ENCODE peak calls at places on chromosomes 13 and 19, in seven cellular contexts. U, X, H, P, M, N and F are unnamed samples.

GRCh38 chr19:48290341-48290922 is 20.6 kb downstream of the ZNF114 start:
- DNase-seq in M (no peak), U (no peak), P (peak), H (no peak), X (no peak), N (peak), F (no peak)

GRCh38 chr19:53086949-53087348 is 16.3 kb downstream of the ZNF160 start:
- DNase-seq in P (peak), X (no peak), M (peak), U (no peak), N (peak), H (no peak), F (no peak)

GRCh38 chr13:76980075-76980718 is 11.7 kb upstream of the CLN5 start:
- DNase-seq in H (peak), X (peak), M (peak), P (peak), U (peak), N (peak), F (peak)

GRCh38 chr19:5805465-5806132 is 732 bp downstream of the NRTN start:
- DNase-seq in X (peak), N (peak), M (no peak), U (peak), P (peak), H (peak), F (no peak)

GRCh38 chr19:7857727-7858701 is 16.2 kb downstream of the PRR36 start:
- DNase-seq in X (no peak), U (no peak), N (no peak), H (no peak), P (no peak), M (peak), F (no peak)

GRCh38 chr19:2573916-2574315 is 98.0 kb downstream of the GADD45B start:
- DNase-seq in X (no peak), H (no peak), M (no peak), P (no peak), U (no peak), N (no peak), F (no peak)

GRCh38 chr13:51112771-51113170 is 1.7 kb upstream of the C13orf42 start:
- DNase-seq in H (no peak), M (no peak), X (peak), N (peak), U (no peak), P (no peak), F (no peak)

GRCh38 chr13:110520431-110521295 is 40.9 kb downstream of the RAB20 start:
- DNase-seq in H (peak), M (peak), N (no peak), P (peak), U (no peak), X (no peak), F (no peak)

GRCh38 chr13:25659091-25659502 is 287.3 kb downstream of the ATP8A2 start:
- DNase-seq in M (no peak), X (peak), H (no peak), U (no peak), N (peak), P (no peak), F (no peak)

GRCh38 chr13:113846639-113847318 is 17.1 kb downstream of the GAS6 start:
- DNase-seq in H (peak), U (no peak), M (peak), P (no peak), X (no peak), N (no peak), F (no peak)

GRCh38 chr19:1401138-1401888 is at the start of gene GAMT:
- DNase-seq in M (no peak), U (peak), X (peak), N (no peak), P (peak), H (no peak), F (no peak)

GRCh38 chr13:104408733-104409132 is 1342.5 kb upstream of the SLC10A2 start:
- DNase-seq in M (no peak), U (no peak), H (no peak), X (peak), P (peak), N (peak), F (no peak)

GRCh38 chr13:30376426-30377311 is 45.6 kb upstream of the UBE2L5 start:
- DNase-seq in U (no peak), M (no peak), H (no peak), P (no peak), X (peak), N (peak), F (no peak)

GRCh38 chr13:26280295-26280694 is 26.4 kb downstream of the CDK8 start:
- DNase-seq in U (no peak), M (no peak), X (peak), H (no peak), N (peak), P (peak), F (no peak)

GRCh38 chr13:70959376-70959775 is 851.1 kb upstream of the KLHL1 start:
- DNase-seq in U (no peak), P (no peak), N (peak), H (no peak), X (no peak), M (no peak), F (no peak)

GRCh38 chr13:35457258-35457657 is 19.2 kb downstream of the MAB21L1 start:
- DNase-seq in M (no peak), H (no peak), U (no peak), N (no peak), X (no peak), P (no peak), F (no peak)

GRCh38 chr13:30346789-30347167 is 39.4 kb upstream of the KATNAL1 start:
- DNase-seq in N (no peak), U (no peak), P (no peak), X (no peak), H (no peak), M (no peak), F (no peak)

GRCh38 chr19:844300-844971 is 3.6 kb downstream of the PRTN3 start:
- DNase-seq in H (no peak), N (peak), U (no peak), P (no peak), M (peak), X (no peak), F (no peak)

GRCh38 chr19:49749055-49749716 is 13.9 kb downstream of the TSKS start:
- DNase-seq in M (no peak), P (peak), N (peak), X (peak), U (no peak), H (no peak), F (no peak)

GRCh38 chr13:67052550-67053237 is 177.4 kb downstream of the PCDH9 start:
- DNase-seq in H (no peak), M (no peak), X (no peak), P (no peak), N (no peak), U (no peak), F (no peak)

GRCh38 chr19:1624458-1624857 is 19.2 kb upstream of the UQCR11 start:
- DNase-seq in H (no peak), M (peak), U (peak), X (peak), N (peak), P (peak), F (no peak)

GRCh38 chr19:1089891-1090290 is 5.3 kb downstream of the POLR2E start:
- DNase-seq in P (no peak), N (no peak), H (no peak), M (no peak), X (no peak), U (no peak), F (no peak)

GRCh38 chr19:42469311-42470239 is 26.8 kb upstream of the CXCL17 start:
- DNase-seq in U (no peak), M (no peak), X (no peak), H (no peak), N (no peak), P (no peak), F (no peak)

GRCh38 chr19:23287620-23288019 is 37.4 kb upstream of the ZNF724 start:
- DNase-seq in M (no peak), N (no peak), P (no peak), U (no peak), X (no peak), H (no peak), F (no peak)

GRCh38 chr19:38385804-38386257 is 2.0 kb downstream of the GGN start:
- DNase-seq in H (no peak), N (no peak), X (no peak), P (no peak), U (no peak), M (peak), F (no peak)

GRCh38 chr13:95288899-95289500 is 12.3 kb downstream of the ABCC4 start:
- DNase-seq in H (no peak), X (no peak), M (no peak), U (no peak), N (peak), P (no peak), F (no peak)

GRCh38 chr13:57874530-57874929 is 243.0 kb downstream of the PCDH17 start:
- DNase-seq in X (no peak), M (no peak), H (no peak), U (no peak), N (no peak), P (no peak), F (no peak)

GRCh38 chr13:32211788-32212187 is 103.4 kb downstream of the ZAR1L start:
- DNase-seq in U (no peak), M (no peak), X (no peak), P (peak), H (no peak), N (no peak), F (no peak)

GRCh38 chr13:42272776-42273175 is 824 bp downstream of the AKAP11 start:
- DNase-seq in M (no peak), P (no peak), N (no peak), X (no peak), U (no peak), H (no peak), F (no peak)

GRCh38 chr13:45367358-45367757 is 26.4 kb upstream of the TPT1 start:
- DNase-seq in U (no peak), M (no peak), P (peak), H (peak), N (peak), X (peak), F (no peak)

GRCh38 chr13:51620165-51620983 is 36.1 kb downstream of the WDFY2 start:
- DNase-seq in P (no peak), X (no peak), H (no peak), U (no peak), M (peak), N (no peak), F (no peak)

GRCh38 chr13:42381165-42381425 is 109.1 kb downstream of the AKAP11 start:
- DNase-seq in P (no peak), M (no peak), X (no peak), U (no peak), N (no peak), H (no peak), F (no peak)

GRCh38 chr13:112240076-112240475 is 136.1 kb upstream of the SPACA7 start:
- DNase-seq in P (no peak), U (no peak), N (no peak), M (no peak), X (no peak), H (no peak), F (no peak)

GRCh38 chr19:58408152-58409009 is at the start of gene ZNF584:
- DNase-seq in H (peak), M (peak), N (peak), X (peak), U (peak), P (peak), F (peak)
- TF ChIP-seq CTCF in H (no peak), M (no peak), N (no peak), X (peak), U (no peak), P (peak), F (no peak)

GRCh38 chr19:18346091-18346490 is 5.7 kb downstream of the PGPEP1 start:
- DNase-seq in X (peak), P (no peak), M (no peak), U (no peak), H (no peak), N (peak), F (no peak)
- TF ChIP-seq CTCF in X (no peak), P (no peak), M (no peak), U (no peak), H (no peak), N (no peak), F (no peak)

GRCh38 chr19:19316082-19316481 is 4.2 kb downstream of the SUGP1 start:
- DNase-seq in X (no peak), N (no peak), U (no peak), H (no peak), P (no peak), M (no peak), F (no peak)
- TF ChIP-seq CTCF in X (no peak), N (no peak), U (no peak), H (no peak), P (no peak), M (no peak), F (no peak)

GRCh38 chr13:22447132-22447886 is 733.5 kb upstream of the SGCG start:
- DNase-seq in N (no peak), U (no peak), M (no peak), X (no peak), H (no peak), P (no peak), F (no peak)
- TF ChIP-seq CTCF in N (no peak), U (peak), M (no peak), X (no peak), H (no peak), P (no peak), F (no peak)

DNA sequence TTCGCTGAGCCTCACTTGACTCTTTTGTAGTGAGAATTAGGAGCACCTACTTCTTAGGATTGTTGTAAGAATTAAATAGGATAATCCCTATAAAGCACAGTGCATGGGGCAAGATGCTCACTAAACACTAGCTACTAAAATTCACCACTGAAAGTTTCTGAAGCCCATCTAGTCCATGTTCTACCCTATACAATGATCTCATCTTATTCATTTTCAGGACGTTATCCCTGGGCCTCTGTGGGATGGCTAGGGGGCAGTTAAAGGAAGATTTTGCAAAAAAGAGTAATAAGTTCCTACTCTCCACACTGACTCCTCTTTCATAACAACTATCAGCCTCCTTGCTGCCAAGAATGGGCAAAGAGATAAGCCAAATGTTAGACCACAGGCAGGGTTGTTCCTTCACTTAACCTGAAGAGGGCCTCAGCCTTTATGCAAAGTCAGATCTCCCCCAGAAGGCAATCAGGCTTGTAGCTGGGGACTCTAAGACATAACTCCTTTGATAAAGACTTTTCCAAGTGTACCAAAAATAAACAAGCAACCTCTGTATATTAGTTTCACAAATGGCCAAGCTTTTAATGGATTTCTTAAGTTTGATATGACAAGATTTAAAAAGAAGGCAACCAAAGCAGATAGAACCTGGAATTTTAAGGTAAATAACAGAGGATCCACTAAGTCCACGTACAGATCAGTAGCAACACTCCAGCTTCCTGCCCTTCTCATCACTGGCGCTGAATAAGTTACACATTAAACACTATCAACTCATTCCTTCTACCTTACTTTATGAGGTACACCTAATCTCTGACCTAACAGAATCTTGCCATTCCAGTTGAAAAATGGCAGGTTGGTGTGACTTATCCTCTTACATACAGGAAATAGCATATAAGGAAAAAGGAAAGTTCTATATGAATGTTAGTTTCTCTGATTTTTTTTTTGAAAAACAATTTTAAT is 44.4 kb downstream of the ELF1 start:
- DNase-seq in U (no peak), P (peak), H (no peak), N (peak), M (no peak), X (peak), F (no peak)
- TF ChIP-seq CTCF in U (peak), P (peak), H (peak), N (peak), M (peak), X (peak), F (peak)

GRCh38 chr19:16702123-16702522 is 17.5 kb upstream of the NWD1 start:
- DNase-seq in H (no peak), M (peak), P (peak), X (no peak), U (no peak), N (peak), F (no peak)
- TF ChIP-seq CTCF in H (no peak), M (no peak), P (no peak), X (no peak), U (no peak), N (no peak), F (no peak)

GRCh38 chr19:57813919-57814504 is 701 bp downstream of the ZNF552 start:
- DNase-seq in U (no peak), P (peak), H (no peak), X (peak), N (peak), M (no peak), F (no peak)

GRCh38 chr19:57812201-57812600 is 2.5 kb downstream of the ZNF552 start:
- DNase-seq in M (no peak), U (no peak), H (no peak), X (no peak), N (no peak), P (peak), F (no peak)

GRCh38 chr19:57815247-57816075 is 748 bp upstream of the ZNF552 start:
- DNase-seq in M (no peak), X (no peak), H (no peak), P (no peak), N (no peak), U (no peak), F (no peak)

GRCh38 chr19:57816652-57817051 is 1.9 kb upstream of the ZNF552 start:
- DNase-seq in H (no peak), X (no peak), U (no peak), P (no peak), M (no peak), N (no peak), F (no peak)

GRCh38 chr19:57814505-57815246 is at the start of gene ZNF552:
- DNase-seq in P (peak), H (peak), U (peak), M (peak), X (peak), N (peak), F (peak)
- TF ChIP-seq CTCF in P (no peak), H (no peak), U (no peak), M (no peak), X (no peak), N (no peak), F (no peak)